ENCODE peak calls at places on chromosomes 3 and 15, in six cellular contexts. N is CD8-positive, alpha-beta T cell; E is colonic mucosa; P is stomach; A is heart left ventricle; J is ascending aorta. W is an unnamed sample.
A peak's percentile ranks its signal among the peaks of the same experiment; 100 is the strongest.

GRCh38 chr3:155603302-155603701 is 141.6 kb downstream of the PLCH1 start:
- DNase-seq in E (no peak), N (no peak), J (no peak), P (no peak), A (no peak), W (no peak)

GRCh38 chr3:106036706-106037105 is 167.9 kb upstream of the CBLB start:
- DNase-seq in N (no peak), P (no peak), E (no peak), A (no peak), J (no peak), W (no peak)

GRCh38 chr15:88487176-88487795 is 19.8 kb downstream of the MRPS11 start:
- DNase-seq in N (no peak), A (no peak), P (no peak), E (no peak), J (no peak), W (no peak)

GRCh38 chr3:32797776-32798175 is 20.0 kb upstream of the TRIM71 start:
- DNase-seq in J (no peak), N (no peak), P (no peak), E (no peak), A (no peak), W (no peak)

GRCh38 chr3:96510334-96510733 is 304.1 kb upstream of the EPHA6 start:
- DNase-seq in J (no peak), A (no peak), N (no peak), P (no peak), E (no peak), W (no peak)

GRCh38 chr3:78506581-78507195 is 1261.1 kb downstream of the ROBO1 start:
- DNase-seq in P (no peak), E (no peak), N (no peak), J (no peak), A (no peak), W (no peak)

GRCh38 chr3:57228734-57229505 is 1.4 kb downstream of the APPL1 start:
- DNase-seq in E (peak; percentile 28), A (no peak), N (no peak), J (no peak), P (no peak), W (peak; percentile 0)

GRCh38 chr3:21750831-21751391 is at the start of gene ZNF385D:
- DNase-seq in E (peak; percentile 15), N (no peak), J (no peak), A (peak; percentile 71), P (no peak), W (no peak)

GRCh38 chr3:31754575-31755278 is 222.0 kb downstream of the STT3B start:
- DNase-seq in P (no peak), E (no peak), N (no peak), A (no peak), J (no peak), W (no peak)

GRCh38 chr3:68666409-68667193 is 265.7 kb downstream of the TAFA4 start:
- DNase-seq in A (no peak), E (no peak), N (no peak), P (no peak), J (no peak), W (no peak)
- H3K4me1 ChIP-seq in A (no peaks in the 10 kb centered on the region), E (no peaks in the 10 kb centered on the region), N (no peaks in the 10 kb centered on the region), P (no peaks in the 10 kb centered on the region), J (peaks cover 13% of the 10 kb centered on the region), W (no peaks in the 10 kb centered on the region)

GRCh38 chr3:183533410-183534132 is 21.9 kb downstream of the KLHL6 start:
- DNase-seq in N (no peak), P (no peak), E (peak; percentile 48), A (no peak), J (no peak), W (no peak)

GRCh38 chr3:183534249-183534648 is 21.3 kb downstream of the KLHL6 start:
- DNase-seq in A (no peak), P (no peak), J (no peak), E (no peak), N (no peak), W (no peak)

GRCh38 chr3:183529717-183530116 is 25.8 kb downstream of the KLHL6 start:
- DNase-seq in N (no peak), J (no peak), E (no peak), A (no peak), P (no peak), W (no peak)

GRCh38 chr3:183536238-183536880 is 19.1 kb downstream of the KLHL6 start:
- DNase-seq in J (no peak), A (no peak), E (no peak), N (no peak), P (no peak), W (no peak)

GRCh38 chr3:183532620-183533409 is 22.7 kb downstream of the KLHL6 start:
- DNase-seq in J (no peak), P (no peak), E (no peak), A (no peak), N (no peak), W (no peak)
- H3K4me1 ChIP-seq in J (no peaks in the 10 kb centered on the region), P (peaks cover 5% of the 10 kb centered on the region), E (no peaks in the 10 kb centered on the region), A (peaks cover 11% of the 10 kb centered on the region), N (no peaks in the 10 kb centered on the region), W (no peaks in the 10 kb centered on the region)

DNA sequence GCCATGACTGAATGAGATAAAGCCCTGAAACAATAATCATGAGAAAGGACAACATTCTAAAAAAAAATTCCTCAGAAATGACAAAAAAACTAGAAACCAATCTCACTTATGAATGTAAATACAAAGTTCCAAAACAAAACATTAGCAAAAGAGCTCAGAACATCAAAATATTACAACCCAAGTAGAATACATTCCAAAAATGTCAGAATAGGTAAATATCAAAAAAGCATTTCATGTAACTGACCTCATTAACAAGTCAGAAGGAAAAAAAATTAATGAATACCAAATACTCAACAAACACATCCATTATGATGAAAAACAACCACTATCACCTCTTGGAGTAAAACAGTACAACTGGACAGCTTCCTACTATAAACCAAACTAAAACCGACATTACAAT is 93.1 kb downstream of the DLG1 start:
- DNase-seq in P (no peak), J (no peak), A (no peak), E (no peak), N (no peak), W (no peak)
- H3K4me1 ChIP-seq in P (peaks cover 70% of the 10 kb centered on the region), J (peaks cover 6% of the 10 kb centered on the region), A (peaks cover 19% of the 10 kb centered on the region), E (no peaks in the 10 kb centered on the region), N (peaks cover 19% of the 10 kb centered on the region), W (peaks cover 20% of the 10 kb centered on the region)

GRCh38 chr15:49468440-49468839 is 45.4 kb downstream of the FGF7 start:
- DNase-seq in N (no peak), J (no peak), E (no peak), A (no peak), P (no peak), W (no peak)

GRCh38 chr15:49466119-49466518 is 43.1 kb downstream of the FGF7 start:
- DNase-seq in N (no peak), A (no peak), P (no peak), J (no peak), E (no peak), W (no peak)

GRCh38 chr15:49467782-49468181 is 44.7 kb downstream of the FGF7 start:
- DNase-seq in P (no peak), A (no peak), E (no peak), N (no peak), J (no peak), W (no peak)

GRCh38 chr15:49462242-49462641 is 39.2 kb downstream of the FGF7 start:
- DNase-seq in J (no peak), N (no peak), E (no peak), A (no peak), P (no peak), W (no peak)

GRCh38 chr15:49464513-49464912 is 41.5 kb downstream of the FGF7 start:
- DNase-seq in N (no peak), P (no peak), A (no peak), E (no peak), J (no peak), W (no peak)
- H3K4me1 ChIP-seq in N (no peaks in the 10 kb centered on the region), P (peaks cover 57% of the 10 kb centered on the region), A (peaks cover 22% of the 10 kb centered on the region), E (no peaks in the 10 kb centered on the region), J (peaks cover 14% of the 10 kb centered on the region), W (no peaks in the 10 kb centered on the region)

DNA sequence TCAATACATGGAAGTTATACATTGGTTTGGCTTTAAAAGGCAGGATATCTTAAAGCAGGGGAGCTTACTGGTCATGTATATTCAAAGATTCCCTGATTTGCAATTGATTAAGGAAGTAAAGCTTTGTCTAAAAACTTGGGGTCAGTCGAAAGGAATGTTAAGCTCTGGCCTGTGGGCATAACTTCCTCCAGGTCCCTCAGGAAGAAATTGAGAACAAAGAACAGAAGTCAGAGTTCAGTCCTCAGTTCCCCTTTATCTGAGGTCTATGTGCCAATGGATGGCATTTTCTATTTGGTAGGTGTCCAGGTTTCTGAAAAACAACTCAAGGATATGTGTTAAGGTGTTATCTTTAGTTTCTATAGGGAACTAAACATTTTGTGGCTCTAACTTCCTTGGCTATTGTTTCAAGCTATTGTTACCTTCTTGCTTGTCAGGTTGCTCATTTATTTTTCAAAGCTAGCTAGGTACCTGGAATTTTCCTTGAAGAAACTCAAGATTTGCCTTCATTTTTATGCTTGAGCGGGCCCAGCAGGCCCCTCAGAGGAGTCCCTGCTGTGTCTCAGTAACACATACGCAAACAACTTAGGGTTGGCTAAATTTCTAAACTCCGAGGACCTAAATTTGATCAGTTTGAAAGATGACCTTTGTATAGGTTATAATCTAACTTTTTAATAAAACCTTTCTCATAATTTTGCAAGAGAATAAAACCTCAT is 135.0 kb upstream of the UBE2E2 start:
- DNase-seq in N (no peak), A (no peak), J (no peak), P (no peak), E (no peak), W (no peak)
- H3K4me1 ChIP-seq in N (no peaks in the 10 kb centered on the region), A (no peaks in the 10 kb centered on the region), J (no peaks in the 10 kb centered on the region), P (no peaks in the 10 kb centered on the region), E (no peaks in the 10 kb centered on the region), W (no peaks in the 10 kb centered on the region)